ENCODE peak calls at places on chromosome 13, in nine cellular contexts. N, U, V, W, B, C, G, H and S are unnamed samples.

GRCh38 chr13:90591260-90591926 is 756.1 kb upstream of the MIR17HG start:
- DNase-seq in H (no peak), V (peak; percentile 3), B (no peak), G (no peak), N (no peak), U (no peak), W (no peak), C (no peak), S (no peak)

GRCh38 chr13:53784331-53784730 is 755.7 kb downstream of the OLFM4 start:
- DNase-seq in C (no peak), U (no peak), B (no peak), G (no peak), V (no peak), W (no peak), N (no peak), H (no peak), S (no peak)

GRCh38 chr13:47901451-47901850 is 99.6 kb downstream of the SUCLA2 start:
- DNase-seq in N (no peak), G (no peak), W (no peak), C (no peak), H (no peak), U (no peak), B (no peak), V (no peak), S (no peak)

GRCh38 chr13:29920018-29920643 is 69.7 kb upstream of the UBL3 start:
- DNase-seq in N (no peak), U (no peak), H (no peak), C (no peak), B (no peak), G (no peak), W (no peak), V (no peak), S (no peak)

GRCh38 chr13:36101157-36101556 is 30.0 kb downstream of the DCLK1 start:
- DNase-seq in W (no peak), C (no peak), B (no peak), G (no peak), V (no peak), H (no peak), U (peak; percentile 53), N (no peak), S (no peak)

GRCh38 chr13:111184685-111185401 is 69.7 kb downstream of the ARHGEF7 start:
- DNase-seq in C (peak; percentile 36), G (no peak), W (no peak), H (no peak), N (no peak), B (no peak), U (no peak), V (no peak), S (no peak)

GRCh38 chr13:51148223-51148951 is 37.3 kb upstream of the C13orf42 start:
- DNase-seq in C (no peak), G (no peak), B (peak; percentile 77), V (peak; percentile 78), N (no peak), U (peak; percentile 27), W (no peak), H (no peak), S (no peak)

GRCh38 chr13:75445717-75446529 is 36.0 kb downstream of the TBC1D4 start:
- DNase-seq in H (no peak), B (no peak), N (no peak), G (no peak), V (no peak), C (no peak), U (no peak), W (no peak), S (no peak)

GRCh38 chr13:28704919-28705318 is 13.9 kb downstream of the SLC46A3 start:
- DNase-seq in V (no peak), N (no peak), C (no peak), G (no peak), B (no peak), U (no peak), H (no peak), W (no peak), S (no peak)

DNA sequence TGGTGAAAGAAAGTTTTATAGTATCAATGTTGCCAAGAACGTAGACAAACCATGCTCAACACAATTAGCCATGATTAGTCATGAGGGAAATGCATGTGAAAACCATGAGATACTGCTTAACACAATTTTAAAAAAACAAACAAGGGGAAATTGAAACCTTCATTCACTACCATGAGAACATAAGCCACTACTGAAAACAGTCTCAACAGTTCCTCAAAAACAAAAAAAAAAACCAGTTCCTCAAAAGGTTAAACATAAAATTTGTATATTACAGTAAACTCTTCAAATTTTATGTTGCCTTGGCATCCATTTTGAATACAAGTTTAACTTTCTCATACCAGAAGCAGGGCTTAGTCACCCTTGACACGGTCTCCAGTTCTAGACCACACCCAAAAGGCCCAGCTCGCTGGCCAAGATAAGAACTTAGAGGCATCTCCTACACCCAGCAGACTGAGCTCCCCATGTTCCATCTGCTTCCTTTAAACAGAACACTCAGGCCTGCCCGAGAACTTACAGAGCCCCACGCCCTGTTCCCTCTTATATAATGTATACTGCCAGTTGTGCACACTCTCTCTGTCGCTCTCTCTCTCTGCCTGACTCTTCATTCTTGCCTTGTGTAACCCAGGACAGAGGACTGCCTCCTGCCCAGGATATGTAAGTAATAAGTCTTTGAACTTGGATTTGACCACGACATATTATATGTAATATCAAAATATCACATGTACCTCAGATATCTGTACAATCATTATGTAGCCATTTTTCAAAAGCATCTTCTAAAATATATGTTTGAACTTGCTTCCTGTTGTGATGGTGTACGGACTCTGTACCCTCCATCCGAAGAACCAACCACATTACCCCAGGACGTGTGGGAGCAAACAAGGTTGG is 67.4 kb downstream of the STK24 start:
- DNase-seq in V (no peak), G (no peak), B (no peak), W (peak; percentile 63), C (peak; percentile 76), H (peak; percentile 88), N (peak; percentile 66), U (no peak), S (no peak)
- TF ChIP-seq POLR2AphosphoS5 in V (no peak), G (no peak), B (no peak), W (no peak), C (no peak), H (peak; percentile 71), N (no peak), U (no peak), S (no peak)

DNA sequence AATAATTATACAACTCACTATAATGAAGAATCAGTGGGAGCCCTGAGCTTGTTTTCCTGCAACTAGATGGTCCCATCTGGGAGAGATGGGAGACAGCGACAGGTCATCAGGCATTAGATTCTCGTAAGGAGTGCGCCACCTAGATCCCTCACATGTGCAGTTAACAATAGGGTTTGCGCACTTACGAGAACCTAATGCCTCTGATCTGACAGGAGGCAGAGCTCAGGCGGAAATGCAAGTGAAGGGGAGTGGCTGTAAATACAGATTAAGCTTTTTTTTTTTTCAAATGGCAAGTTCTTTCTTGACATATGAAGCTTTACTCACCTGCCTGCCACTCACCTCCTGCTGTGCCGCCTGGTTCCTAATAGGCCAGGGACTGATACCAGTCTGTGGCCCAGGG is 14.4 kb downstream of the CDC16 start:
- DNase-seq in G (no peak), H (no peak), U (no peak), W (no peak), B (no peak), N (peak; percentile 64), V (no peak), C (no peak), S (no peak)
- TF ChIP-seq CTCF in G (no peak), H (no peak), U (no peak), W (no peak), B (no peak), N (no peak), V (no peak), C (no peak), S (no peak)

DNA sequence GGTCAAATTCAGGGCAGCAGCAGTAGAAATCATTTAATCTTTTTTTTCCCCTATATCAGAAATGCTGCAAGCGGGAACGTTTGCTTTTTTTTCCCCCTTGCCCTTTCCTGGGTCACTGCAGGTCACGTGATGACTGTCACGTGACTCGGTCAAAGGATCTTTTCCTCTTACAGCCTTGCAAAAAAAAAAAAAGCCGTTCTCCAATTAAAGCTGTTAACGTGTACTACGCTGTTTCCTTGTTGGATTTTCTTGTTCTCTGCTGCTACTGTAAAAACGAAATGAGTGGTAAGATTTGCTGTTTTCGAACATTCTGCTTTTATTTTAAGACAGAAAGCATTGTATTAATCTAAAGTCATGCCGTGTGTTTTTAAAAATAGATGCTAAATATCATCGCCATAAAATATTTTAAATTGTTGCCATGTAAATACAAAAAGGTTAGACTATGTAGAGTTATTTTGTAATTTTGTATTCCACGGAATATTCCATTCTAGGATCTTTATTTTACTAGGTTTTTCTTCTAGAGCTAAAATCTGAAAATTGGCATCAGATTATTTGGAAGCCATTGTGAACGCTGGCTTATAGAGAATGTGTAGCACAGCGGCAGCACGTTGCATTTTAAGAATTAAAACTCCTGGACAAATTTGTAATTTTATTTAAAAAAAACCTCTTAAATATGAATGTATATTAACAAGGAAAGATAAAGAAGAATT is 109.9 kb upstream of the MLNR start:
- DNase-seq in B (no peak), H (peak; percentile 89), V (peak; percentile 91), C (peak; percentile 87), N (peak; percentile 78), G (peak; percentile 68), W (peak; percentile 83), U (peak; percentile 68), S (peak; percentile 91)
- H3K27ac ChIP-seq in B (peak overlapping the region; percentile 65), H (peak overlapping the region; percentile 81), V (no peak overlapping the region), C (peak overlapping the region; percentile 67), N (no peak overlapping the region), G (no peak overlapping the region), W (peak overlapping the region; percentile 31), U (peak overlapping the region; percentile 82), S (peak overlapping the region; percentile 35)

GRCh38 chr13:92843549-92843948 is 383.1 kb upstream of the GPC6 start:
- DNase-seq in N (no peak), W (no peak), U (no peak), B (no peak), G (no peak), C (no peak), H (no peak), V (no peak), S (no peak)

GRCh38 chr13:92838786-92839185 is 387.8 kb upstream of the GPC6 start:
- DNase-seq in H (no peak), C (no peak), V (no peak), W (no peak), G (no peak), N (no peak), B (no peak), U (no peak), S (no peak)

DNA sequence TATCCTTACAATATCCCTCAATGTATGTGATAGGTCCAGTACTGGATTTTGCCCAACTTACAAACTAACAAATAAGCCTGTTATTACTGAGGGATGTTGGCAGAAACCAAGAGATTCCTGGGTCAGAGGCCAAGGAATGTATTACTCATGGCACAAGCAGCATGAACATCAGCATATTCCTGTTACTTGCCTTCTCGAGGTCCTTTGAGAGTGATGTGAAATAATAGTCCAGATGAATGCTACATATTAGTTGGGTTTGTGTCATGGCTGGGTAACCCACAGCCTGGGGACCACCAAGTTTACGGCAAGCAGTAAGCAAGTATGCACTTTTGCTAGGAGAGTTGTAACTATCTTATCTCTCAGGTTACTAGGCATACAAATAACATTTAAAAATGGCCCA is 384.5 kb upstream of the GPC6 start:
- DNase-seq in G (no peak), B (no peak), V (no peak), N (no peak), H (no peak), U (no peak), C (no peak), W (no peak), S (no peak)
- TF ChIP-seq POLR2AphosphoS5 in G (no peak), B (no peak), V (no peak), N (no peak), H (no peak), U (no peak), C (no peak), W (no peak), S (no peak)